ENCODE peak calls at places on chromosomes 7 and 10, in seven cellular contexts. O is Panc1; Y is islet precursor cell; L is CD8-positive, alpha-beta T cell; C is Kasumi-1; X is head of caudate nucleus; W is GM13977. M is an unnamed sample.

GRCh38 chr10:541750-542371 is 147.6 kb downstream of the DIP2C start:
- DNase-seq in O (no peak), Y (no peak), L (no peak), C (no peak), X (no peak), W (no peak), M (no peak)

GRCh38 chr7:26900283-26900682 is 35.9 kb upstream of the SKAP2 start:
- DNase-seq in O (no peak), Y (no peak), L (no peak), C (no peak), X (no peak), W (no peak), M (peak; percentile 32)

GRCh38 chr10:77582710-77583115 is 54.9 kb downstream of the KCNMA1 start:
- DNase-seq in O (peak; percentile 88), Y (peak; percentile 89), L (no peak), C (peak; percentile 28), X (no peak), W (no peak), M (peak; percentile 67)

GRCh38 chr7:25970381-25970780 is 181.6 kb upstream of the NFE2L3 start:
- DNase-seq in O (no peak), Y (no peak), L (no peak), C (no peak), X (no peak), W (no peak), M (no peak)

GRCh38 chr10:60262647-60263126 is 127.0 kb downstream of the ANK3 start:
- DNase-seq in O (no peak), Y (no peak), L (no peak), C (no peak), X (no peak), W (no peak), M (no peak)

GRCh38 chr7:33918401-33919120 is 13.2 kb downstream of the BMPER start:
- DNase-seq in O (no peak), Y (no peak), L (no peak), C (no peak), X (no peak), W (no peak), M (no peak)

GRCh38 chr10:7488418-7488829 is 77.6 kb upstream of the SFMBT2 start:
- DNase-seq in O (no peak), Y (no peak), L (no peak), C (peak; percentile 29), X (no peak), W (no peak), M (no peak)

GRCh38 chr7:134778941-134779740 is at the start of gene CALD1:
- DNase-seq in O (peak; percentile 79), Y (peak; percentile 100), L (no peak), C (no peak), X (peak; percentile 42), W (no peak), M (peak; percentile 95)

GRCh38 chr10:43585046-43585445 is 10.6 kb upstream of the ZNF239 start:
- DNase-seq in O (no peak), Y (no peak), L (no peak), C (no peak), X (no peak), W (no peak), M (peak; percentile 54)

GRCh38 chr10:70890917-70891431 is 2.6 kb upstream of the PCBD1 start:
- DNase-seq in O (no peak), Y (peak; percentile 80), L (no peak), C (no peak), X (peak; percentile 78), W (no peak), M (peak; percentile 81)

GRCh38 chr7:12884856-12885440 is 197.5 kb downstream of the ARL4A start:
- DNase-seq in O (no peak), Y (no peak), L (no peak), C (no peak), X (no peak), W (no peak), M (no peak)

GRCh38 chr7:28755255-28755654 is 202.9 kb downstream of the TRIL start:
- DNase-seq in O (no peak), Y (no peak), L (no peak), C (no peak), X (no peak), W (no peak), M (peak; percentile 66)

GRCh38 chr10:27285093-27285492 is 44.5 kb upstream of the ACBD5 start:
- DNase-seq in O (no peak), Y (peak; percentile 59), L (peak; percentile 6), C (peak; percentile 74), X (no peak), W (no peak), M (peak; percentile 10)

GRCh38 chr7:27155816-27156507 is 513 bp downstream of the HOXA7 start:
- DNase-seq in O (no peak), Y (peak; percentile 61), L (no peak), C (no peak), X (no peak), W (no peak), M (peak; percentile 67)

GRCh38 chr7:125820495-125820894 is 890.9 kb upstream of the POT1 start:
- DNase-seq in O (no peak), Y (no peak), L (no peak), C (no peak), X (no peak), W (no peak), M (no peak)

M was measured in myocyte.